ENCODE peak calls at places on chromosomes 12 and 14, in ten cellular contexts. D is GM12878, M is ovary, E is A549, A is lower leg skin, U is IMR-90, N is HCT116, S is heart left ventricle, W is prostate gland, K is right lobe of liver. B is an unnamed sample.

GRCh38 chr14:82366803-82367202 is 833.1 kb upstream of the SEL1L start:
- DNase-seq in D (no peak), M (no peak), E (no peak), A (no peak), U (no peak), N (no peak), S (no peak), W (no peak), K (no peak), B (no peak)

GRCh38 chr12:99043319-99043914 is 398.3 kb downstream of the APAF1 start:
- DNase-seq in D (peak), M (no peak), E (peak), A (no peak), U (peak), N (peak), S (peak), W (peak), K (peak), B (peak)

GRCh38 chr14:104686624-104687517 is 2.5 kb upstream of the INF2 start:
- DNase-seq in D (no peak), M (peak), E (no peak), A (no peak), U (no peak), N (no peak), S (peak), W (no peak), K (no peak), B (peak)

GRCh38 chr12:97324471-97324870 is 138.1 kb upstream of the RMST start:
- DNase-seq in D (no peak), M (no peak), E (no peak), A (no peak), U (no peak), N (no peak), S (no peak), W (no peak), K (no peak), B (no peak)

GRCh38 chr14:76775695-76776305 is 14.5 kb downstream of the VASH1 start:
- DNase-seq in D (no peak), M (no peak), E (no peak), A (peak), U (no peak), N (no peak), S (no peak), W (no peak), K (no peak), B (peak)

GRCh38 chr12:120121766-120122293 is 5.3 kb upstream of the RAB35 start:
- DNase-seq in D (peak), M (no peak), E (no peak), A (no peak), U (peak), N (no peak), S (no peak), W (no peak), K (no peak), B (no peak)

GRCh38 chr14:33642641-33643342 is 308.1 kb downstream of the EGLN3 start:
- DNase-seq in D (no peak), M (no peak), E (no peak), A (no peak), U (no peak), N (no peak), S (no peak), W (no peak), K (no peak), B (no peak)

GRCh38 chr14:69891422-69891821 is 12.2 kb downstream of the SMOC1 start:
- DNase-seq in D (no peak), M (no peak), E (no peak), A (no peak), U (no peak), N (no peak), S (no peak), W (no peak), K (no peak), B (no peak)

GRCh38 chr12:131911851-131912525 is 17.1 kb upstream of the PUS1 start:
- DNase-seq in D (no peak), M (no peak), E (no peak), A (no peak), U (no peak), N (no peak), S (no peak), W (no peak), K (no peak), B (no peak)

GRCh38 chr12:114827460-114827859 is 143.5 kb upstream of the TBX3 start:
- DNase-seq in D (no peak), M (no peak), E (no peak), A (no peak), U (no peak), N (no peak), S (no peak), W (no peak), K (no peak), B (no peak)

GRCh38 chr14:33788116-33788515 is 162.8 kb downstream of the EGLN3 start:
- DNase-seq in D (no peak), M (no peak), E (no peak), A (no peak), U (no peak), N (no peak), S (no peak), W (no peak), K (no peak), B (no peak)

GRCh38 chr12:5379737-5380496 is 52.0 kb upstream of the NTF3 start:
- DNase-seq in D (peak), M (no peak), E (no peak), A (no peak), U (no peak), N (peak), S (no peak), W (no peak), K (no peak), B (no peak)

GRCh38 chr14:50425816-50426215 is 29.1 kb upstream of the CDKL1 start:
- DNase-seq in D (no peak), M (no peak), E (no peak), A (no peak), U (peak), N (no peak), S (no peak), W (no peak), K (no peak), B (no peak)

GRCh38 chr12:127455347-127456265 is 811.4 kb upstream of the TMEM132C start:
- DNase-seq in D (no peak), M (no peak), E (no peak), A (no peak), U (no peak), N (no peak), S (no peak), W (no peak), K (no peak), B (no peak)

GRCh38 chr12:1928439-1929121 is 10.1 kb upstream of the CACNA2D4 start:
- DNase-seq in D (no peak), M (no peak), E (no peak), A (peak), U (no peak), N (no peak), S (no peak), W (no peak), K (peak), B (no peak)

GRCh38 chr12:58341791-58342190 is 400.4 kb downstream of the ATP23 start:
- DNase-seq in D (no peak), M (no peak), E (no peak), A (no peak), U (peak), N (no peak), S (no peak), W (no peak), K (no peak), B (no peak)

GRCh38 chr12:93572712-93573551 is 457 bp downstream of the SOCS2 start:
- DNase-seq in D (no peak), M (peak), E (no peak), A (no peak), U (peak), N (no peak), S (peak), W (no peak), K (no peak), B (no peak)

GRCh38 chr12:117361312-117361670 is at the start of gene NOS1:
- DNase-seq in D (no peak), M (no peak), E (no peak), A (no peak), U (no peak), N (no peak), S (no peak), W (no peak), K (no peak), B (no peak)

GRCh38 chr14:89206426-89206825 is 210.6 kb downstream of the FOXN3 start:
- DNase-seq in D (no peak), M (no peak), E (no peak), A (no peak), U (no peak), N (no peak), S (no peak), W (no peak), K (no peak), B (no peak)

GRCh38 chr12:123772074-123772473 is 10.0 kb downstream of the DNAH10 start:
- DNase-seq in D (no peak), M (no peak), E (no peak), A (peak), U (no peak), N (no peak), S (no peak), W (no peak), K (no peak), B (no peak)

GRCh38 chr12:58712981-58713380 is 207.3 kb downstream of the LRIG3 start:
- DNase-seq in D (no peak), M (no peak), E (no peak), A (no peak), U (peak), N (no peak), S (no peak), W (no peak), K (no peak), B (no peak)

GRCh38 chr12:22692964-22693555 is 68.1 kb downstream of the ETNK1 start:
- DNase-seq in D (no peak), M (no peak), E (no peak), A (no peak), U (no peak), N (no peak), S (no peak), W (no peak), K (no peak), B (no peak)

GRCh38 chr12:42696424-42697149 is 107.0 kb upstream of the PRICKLE1 start:
- DNase-seq in D (no peak), M (peak), E (no peak), A (peak), U (peak), N (no peak), S (peak), W (no peak), K (peak), B (peak)

GRCh38 chr14:88879016-88879415 is 54.6 kb downstream of the TTC8 start:
- DNase-seq in D (no peak), M (no peak), E (no peak), A (no peak), U (peak), N (no peak), S (no peak), W (no peak), K (no peak), B (no peak)

GRCh38 chr14:33062476-33062875 is 123.8 kb downstream of the NPAS3 start:
- DNase-seq in D (no peak), M (no peak), E (no peak), A (no peak), U (no peak), N (no peak), S (no peak), W (no peak), K (no peak), B (no peak)

GRCh38 chr12:56334490-56334793 is 642 bp upstream of the PAN2 start:
- DNase-seq in D (no peak), M (no peak), E (no peak), A (no peak), U (no peak), N (no peak), S (no peak), W (no peak), K (no peak), B (no peak)

GRCh38 chr12:56333197-56333678 is 562 bp downstream of the PAN2 start:
- DNase-seq in D (no peak), M (peak), E (peak), A (no peak), U (no peak), N (no peak), S (no peak), W (peak), K (no peak), B (no peak)

GRCh38 chr12:56333679-56334489 is at the start of gene PAN2:
- DNase-seq in D (peak), M (peak), E (peak), A (peak), U (peak), N (peak), S (peak), W (peak), K (peak), B (peak)

GRCh38 chr12:56336361-56337167 is 2.1 kb upstream of the IL23A start:
- DNase-seq in D (peak), M (no peak), E (no peak), A (no peak), U (no peak), N (no peak), S (no peak), W (no peak), K (no peak), B (no peak)

GRCh38 chr12:56332512-56333196 is 1.1 kb downstream of the PAN2 start:
- DNase-seq in D (no peak), M (no peak), E (no peak), A (no peak), U (no peak), N (no peak), S (no peak), W (no peak), K (no peak), B (no peak)
- H3K4me3 ChIP-seq in D (peak), M (peak), E (peak), A (no peak), U (peak), N (peak), S (no peak), W (peak), K (peak), B (peak)

DNA sequence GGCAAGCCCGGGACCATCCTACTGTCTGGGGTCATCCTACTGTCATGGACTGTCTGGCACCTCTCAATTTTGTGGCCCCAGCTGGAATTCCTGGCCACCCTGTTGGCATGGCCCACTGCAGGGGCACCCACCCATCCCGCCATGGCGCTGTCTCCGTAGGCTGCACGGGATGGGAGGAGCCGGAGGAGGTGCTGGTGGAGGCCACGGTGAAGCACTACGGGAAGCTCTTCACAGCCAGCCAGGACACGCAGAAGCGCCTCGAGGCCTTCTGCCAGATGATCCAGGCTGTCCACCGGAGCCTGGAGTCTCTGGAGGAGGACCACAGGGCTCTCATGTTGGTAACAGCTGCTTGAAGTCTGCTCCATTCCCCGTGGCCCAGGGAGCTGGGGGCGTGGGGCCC is 3.9 kb downstream of the CCDC197 start:
- DNase-seq in D (no peak), M (no peak), E (no peak), A (no peak), U (no peak), N (no peak), S (no peak), W (no peak), K (no peak), B (no peak)
- TF ChIP-seq POLR2A in D (no peak), M (no peak), E (no peak), A (no peak), U (no peak), N (no peak), S (no peak), W (no peak), K (no peak), B (no peak)

DNA sequence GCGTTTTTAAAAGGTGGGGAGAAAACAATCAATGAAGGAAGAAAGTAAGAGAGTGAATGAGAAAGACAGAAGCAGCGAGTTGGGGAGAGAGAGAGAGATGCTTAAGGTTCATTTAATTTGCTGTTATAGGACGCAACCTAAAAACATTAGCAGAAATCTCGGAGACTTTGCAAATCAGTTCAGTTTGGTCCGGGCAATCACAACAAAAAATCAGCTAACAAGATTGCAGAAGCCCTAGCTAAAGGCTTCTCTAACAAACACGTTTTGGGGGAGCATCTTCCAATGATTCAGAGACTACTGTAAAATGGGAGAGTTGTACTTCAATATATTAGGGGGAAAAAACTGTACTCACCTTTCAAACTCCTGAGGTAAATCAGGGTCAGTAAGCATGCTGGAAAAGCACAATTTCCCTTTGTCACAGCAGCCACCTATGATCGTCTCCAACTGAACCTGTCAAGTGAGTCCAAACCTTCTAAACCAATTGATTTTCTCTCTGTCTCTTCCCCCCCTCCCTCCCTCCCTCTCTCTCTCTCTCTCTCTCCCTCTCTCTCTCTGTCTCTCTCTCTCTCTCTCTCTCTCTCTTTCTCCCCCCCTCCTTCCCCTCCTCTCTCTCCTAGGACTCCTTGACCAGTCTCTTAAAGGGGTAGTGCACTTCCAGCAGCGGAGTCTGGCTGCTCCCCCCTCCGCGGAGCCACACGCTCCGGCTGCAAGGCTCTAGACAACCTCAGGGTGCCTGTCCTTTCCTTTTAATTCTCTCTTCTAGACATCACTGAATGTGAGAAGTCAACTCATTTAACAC is at the start of gene SOX5:
- DNase-seq in D (no peak), M (peak), E (no peak), A (no peak), U (peak), N (no peak), S (no peak), W (no peak), K (no peak), B (no peak)
- H3K4me3 ChIP-seq in D (no peak), M (peak), E (peak), A (peak), U (peak), N (no peak), S (no peak), W (peak), K (peak), B (peak)

GRCh38 chr12:121582583-121583333 is 1.9 kb upstream of the KDM2B start:
- DNase-seq in D (no peak), M (no peak), E (no peak), A (no peak), U (no peak), N (no peak), S (no peak), W (no peak), K (no peak), B (no peak)

GRCh38 chr12:121579190-121579791 is 1.5 kb downstream of the KDM2B start:
- DNase-seq in D (no peak), M (peak), E (no peak), A (peak), U (no peak), N (no peak), S (peak), W (peak), K (peak), B (peak)

GRCh38 chr12:121579981-121580868 is 598 bp downstream of the KDM2B start:
- DNase-seq in D (no peak), M (peak), E (peak), A (peak), U (peak), N (no peak), S (peak), W (peak), K (peak), B (peak)

GRCh38 chr12:121580959-121581680 is at the start of gene KDM2B:
- DNase-seq in D (no peak), M (no peak), E (no peak), A (no peak), U (peak), N (no peak), S (peak), W (peak), K (no peak), B (peak)

DNA sequence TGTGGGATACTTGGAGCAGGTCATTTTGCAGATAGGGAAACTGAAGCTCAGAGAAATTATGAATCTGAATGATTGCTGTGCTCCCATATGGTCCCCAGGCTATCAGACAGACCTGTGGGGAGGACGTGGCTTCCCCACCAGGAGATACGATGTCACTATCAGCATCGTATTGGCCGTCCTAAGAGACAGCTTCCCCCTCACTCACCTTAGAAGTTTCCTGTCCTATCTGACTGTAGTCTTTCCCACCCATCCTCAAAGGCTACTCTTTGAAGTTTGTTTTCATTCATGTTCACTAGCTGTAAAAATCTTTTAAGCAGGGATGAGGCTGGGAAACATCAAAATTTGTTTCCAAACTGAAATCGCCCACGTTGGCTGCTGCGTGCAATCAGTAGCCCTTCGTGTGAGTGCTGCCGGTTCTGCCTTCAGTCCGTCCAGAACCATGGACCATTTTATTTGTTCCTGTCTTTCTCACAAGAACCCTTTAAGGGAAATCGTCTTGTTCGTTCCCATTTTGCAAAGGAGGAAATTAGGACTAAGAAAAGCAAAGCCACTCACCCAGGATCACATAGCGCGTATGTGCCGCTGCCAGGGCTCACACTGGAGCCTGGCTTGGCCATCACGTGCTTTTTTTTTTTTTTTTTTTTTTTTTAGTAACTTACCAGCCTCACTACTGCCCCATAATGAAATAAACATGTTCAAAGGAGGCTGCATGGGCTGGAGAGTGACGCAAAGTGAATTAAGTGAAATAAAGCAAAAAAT is 1.0 kb upstream of the KDM2B start:
- DNase-seq in D (no peak), M (no peak), E (no peak), A (no peak), U (peak), N (no peak), S (no peak), W (no peak), K (no peak), B (no peak)
- TF ChIP-seq POLR2A in D (peak), M (no peak), E (no peak), A (no peak), U (no peak), N (no peak), S (no peak), W (no peak), K (no peak), B (no peak)